ENCODE peak calls at places on chromosomes 11 and 22, in six cellular contexts. N is adrenal gland, S is thoracic aorta, G is A549, E is heart left ventricle, Y is lung. C is an unnamed sample. For H3K9me3, the result is how much of the 10 kb centered on the place peaks cover.

GRCh38 chr11:65290448-65291165 is 24.1 kb upstream of the CDC42EP2 start:
- DNase-seq in E (peak), N (peak), S (peak), Y (peak), G (no peak), C (peak)

GRCh38 chr11:132858203-132858602 is 674.1 kb downstream of the OPCML start:
- DNase-seq in G (no peak), N (no peak), S (no peak), Y (no peak), E (no peak), C (no peak)

GRCh38 chr22:19941365-19942070 is at the start of the genes COMT and TXNRD2:
- DNase-seq in Y (peak), G (peak), N (peak), S (no peak), E (peak), C (peak)

GRCh38 chr11:61295596-61295926 is 445 bp upstream of the VWCE start:
- DNase-seq in E (peak), G (no peak), S (no peak), Y (no peak), N (peak), C (no peak)

GRCh38 chr11:117843666-117844484 is 19.3 kb upstream of the FXYD2 start:
- DNase-seq in Y (peak), N (peak), S (peak), G (peak), E (peak), C (peak)

GRCh38 chr11:131671764-131672163 is 301.3 kb downstream of the NTM start:
- DNase-seq in Y (no peak), S (no peak), N (no peak), G (no peak), E (no peak), C (no peak)

GRCh38 chr11:87059596-87059995 is 21.9 kb downstream of the TMEM135 start:
- DNase-seq in E (no peak), N (no peak), G (no peak), S (no peak), Y (no peak), C (no peak)

GRCh38 chr11:32172771-32173170 is 81.9 kb downstream of the RCN1 start:
- DNase-seq in Y (no peak), G (no peak), S (no peak), E (peak), N (no peak), C (no peak)

GRCh38 chr22:39405346-39406085 is 5.9 kb downstream of the TAB1 start:
- DNase-seq in S (peak), G (no peak), Y (no peak), N (no peak), E (no peak), C (no peak)

GRCh38 chr11:117179048-117179999 is 781 bp downstream of the SIDT2 start:
- DNase-seq in Y (no peak), S (no peak), G (peak), N (peak), E (peak), C (peak)

GRCh38 chr11:104000798-104001197 is 35.6 kb upstream of the DDI1 start:
- DNase-seq in S (no peak), Y (no peak), E (peak), G (no peak), N (no peak), C (no peak)

DNA sequence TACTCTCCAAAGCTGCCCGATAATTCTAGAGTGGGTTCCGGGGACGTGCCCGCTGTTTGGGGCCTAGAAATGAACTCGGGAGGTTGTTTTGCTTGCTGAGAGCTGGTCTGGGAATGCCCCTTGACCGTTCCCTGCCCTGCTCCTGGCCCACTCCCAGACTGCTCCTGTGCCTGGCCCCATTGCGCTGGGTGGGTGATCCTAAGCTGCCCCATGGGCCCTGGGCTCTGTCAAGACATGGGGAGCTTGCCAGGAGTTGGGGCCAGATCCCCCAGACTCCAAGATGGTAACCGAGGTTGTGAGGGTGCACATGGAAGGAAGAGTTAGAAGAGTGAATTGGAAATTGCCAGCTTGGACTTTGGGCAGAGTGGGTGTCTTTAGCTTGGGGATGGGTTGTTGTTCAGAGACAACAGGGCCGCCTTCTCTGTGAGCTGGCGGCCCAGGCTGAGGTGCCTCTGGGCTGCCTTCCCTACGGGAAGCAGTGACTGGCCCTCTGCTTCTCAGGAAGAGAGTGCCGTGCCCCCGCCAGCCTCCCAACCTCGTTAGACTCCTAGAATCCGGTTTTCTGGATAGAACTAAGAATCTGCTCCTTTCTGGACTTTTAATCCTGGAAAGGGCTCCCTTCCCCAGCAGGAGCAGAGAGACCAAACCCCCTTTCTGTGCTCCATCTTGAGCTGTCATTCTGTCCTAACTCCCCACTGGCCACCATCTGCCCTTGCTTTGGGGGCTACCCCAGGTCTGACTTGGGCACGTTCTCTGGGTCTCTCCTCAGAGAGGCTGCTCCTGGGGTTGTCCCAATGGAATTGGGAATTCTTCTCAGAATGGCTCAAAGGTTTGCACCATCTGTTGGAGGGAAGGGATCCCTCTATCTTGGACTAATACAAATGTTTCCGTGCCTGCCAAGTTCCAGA is 1.8 kb downstream of the ST3GAL4 start:
- DNase-seq in G (no peak), E (peak), Y (no peak), N (peak), S (no peak), C (no peak)
- H3K4me3 ChIP-seq in G (peak), E (peak), Y (no peak), N (no peak), S (peak), C (peak)

GRCh38 chr11:34546511-34547206 is 33.1 kb upstream of the ELF5 start:
- DNase-seq in S (no peak), N (no peak), E (no peak), G (no peak), Y (no peak), C (no peak)
- H3K27ac ChIP-seq in S (no peak), N (no peak), E (no peak), G (no peak), Y (no peak), C (no peak)

GRCh38 chr11:126756416-126756815 is 244.2 kb downstream of the KIRREL3 start:
- DNase-seq in E (no peak), N (no peak), G (no peak), Y (no peak), S (no peak), C (no peak)
- H3K9me3 ChIP-seq in E (under half), N (under half), G (under half), Y (under half), S (under half), C (under half)

GRCh38 chr11:74468521-74469280 is 1.4 kb upstream of the KCNE3 start:
- DNase-seq in E (no peak), S (no peak), N (no peak), Y (no peak), G (no peak), C (no peak)
- H3K4me3 ChIP-seq in E (no peak), S (no peak), N (no peak), Y (no peak), G (no peak), C (no peak)

DNA sequence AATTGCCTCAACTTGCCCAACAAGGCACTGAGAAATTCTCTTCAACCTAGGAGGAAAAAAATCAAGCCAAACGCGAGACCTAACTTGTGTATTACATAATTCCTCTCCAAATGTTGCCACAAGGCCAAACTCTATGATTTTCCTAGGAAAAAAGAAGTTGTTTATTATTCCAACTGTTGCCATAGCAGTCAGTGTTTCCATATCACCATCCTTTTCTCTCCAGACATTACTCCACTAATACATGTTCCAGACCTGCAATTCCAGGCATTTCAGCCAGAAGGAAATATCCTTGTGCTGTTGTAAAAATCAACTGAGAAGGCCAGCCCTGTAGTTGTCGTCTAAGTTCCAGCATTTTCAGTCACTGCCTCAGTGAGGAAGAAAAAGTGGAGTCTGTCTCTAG is 33.1 kb upstream of the PAMR1 start:
- DNase-seq in S (no peak), N (no peak), E (no peak), G (no peak), Y (no peak), C (no peak)
- H3K27ac ChIP-seq in S (peak), N (no peak), E (peak), G (no peak), Y (no peak), C (no peak)